ENCODE peak calls at places on chromosome 13, in ten cellular contexts. One of them, this sample, is unnamed.

GRCh38 chr13:36820222-36820621 is 1.2 kb downstream of the RFXAP start:
- DNase-seq in NCI-H82: peak; percentile 54
- DNase-seq in stimulated activated CD4-positive, alpha-beta T cell treated with anti-CD3 and anti-CD28 coated beads, TNF-alpha, amount 100 ng/mL, for 24 hours: no peak
- DNase-seq in thoracic aorta: no peak
- DNase-seq in breast epithelium: no peak
- DNase-seq in hypothalamus: no peak
- DNase-seq in brain microvascular endothelial cell: no peak
- DNase-seq in COLO829: no peak
- DNase-seq in caudate nucleus: no peak
- DNase-seq in amniotic epithelial cell: no peak
- DNase-seq in this sample: no peak

GRCh38 chr13:30111810-30112209 is 195.5 kb downstream of the KATNAL1 start:
- DNase-seq in COLO829: no peak
- DNase-seq in hypothalamus: no peak
- DNase-seq in amniotic epithelial cell: no peak
- DNase-seq in caudate nucleus: no peak
- DNase-seq in NCI-H82: peak; percentile 63
- DNase-seq in brain microvascular endothelial cell: no peak
- DNase-seq in breast epithelium: no peak
- DNase-seq in thoracic aorta: no peak
- DNase-seq in stimulated activated CD4-positive, alpha-beta T cell treated with anti-CD3 and anti-CD28 coated beads, TNF-alpha, amount 100 ng/mL, for 24 hours: no peak
- DNase-seq in this sample: no peak

GRCh38 chr13:114054269-114054668 is 78.2 kb downstream of the RASA3 start:
- DNase-seq in COLO829: peak; percentile 28
- DNase-seq in brain microvascular endothelial cell: no peak
- DNase-seq in amniotic epithelial cell: no peak
- DNase-seq in stimulated activated CD4-positive, alpha-beta T cell treated with anti-CD3 and anti-CD28 coated beads, TNF-alpha, amount 100 ng/mL, for 24 hours: no peak
- DNase-seq in breast epithelium: no peak
- DNase-seq in hypothalamus: no peak
- DNase-seq in thoracic aorta: no peak
- DNase-seq in caudate nucleus: no peak
- DNase-seq in NCI-H82: peak; percentile 34
- DNase-seq in this sample: no peak

GRCh38 chr13:42720116-42720857 is 61.1 kb upstream of the FAM216B start:
- DNase-seq in brain microvascular endothelial cell: peak; percentile 98
- DNase-seq in breast epithelium: no peak
- DNase-seq in COLO829: peak; percentile 70
- DNase-seq in stimulated activated CD4-positive, alpha-beta T cell treated with anti-CD3 and anti-CD28 coated beads, TNF-alpha, amount 100 ng/mL, for 24 hours: no peak
- DNase-seq in caudate nucleus: no peak
- DNase-seq in thoracic aorta: no peak
- DNase-seq in NCI-H82: no peak
- DNase-seq in hypothalamus: no peak
- DNase-seq in amniotic epithelial cell: peak; percentile 100
- DNase-seq in this sample: peak; percentile 13

GRCh38 chr13:20191311-20191901 is 1.3 kb downstream of the GJB2 start:
- DNase-seq in brain microvascular endothelial cell: no peak
- DNase-seq in breast epithelium: no peak
- DNase-seq in amniotic epithelial cell: peak; percentile 29
- DNase-seq in thoracic aorta: no peak
- DNase-seq in caudate nucleus: no peak
- DNase-seq in hypothalamus: no peak
- DNase-seq in stimulated activated CD4-positive, alpha-beta T cell treated with anti-CD3 and anti-CD28 coated beads, TNF-alpha, amount 100 ng/mL, for 24 hours: no peak
- DNase-seq in COLO829: no peak
- DNase-seq in NCI-H82: no peak
- DNase-seq in this sample: no peak

GRCh38 chr13:76330756-76331155 is 555.4 kb downstream of the KCTD12 start:
- DNase-seq in COLO829: no peak
- DNase-seq in amniotic epithelial cell: peak; percentile 7
- DNase-seq in NCI-H82: no peak
- DNase-seq in stimulated activated CD4-positive, alpha-beta T cell treated with anti-CD3 and anti-CD28 coated beads, TNF-alpha, amount 100 ng/mL, for 24 hours: no peak
- DNase-seq in breast epithelium: no peak
- DNase-seq in hypothalamus: no peak
- DNase-seq in caudate nucleus: no peak
- DNase-seq in thoracic aorta: no peak
- DNase-seq in brain microvascular endothelial cell: no peak
- DNase-seq in this sample: no peak

GRCh38 chr13:26993780-26994179 is 177.8 kb downstream of the USP12 start:
- DNase-seq in hypothalamus: no peak
- DNase-seq in caudate nucleus: no peak
- DNase-seq in brain microvascular endothelial cell: no peak
- DNase-seq in stimulated activated CD4-positive, alpha-beta T cell treated with anti-CD3 and anti-CD28 coated beads, TNF-alpha, amount 100 ng/mL, for 24 hours: no peak
- DNase-seq in breast epithelium: no peak
- DNase-seq in NCI-H82: no peak
- DNase-seq in amniotic epithelial cell: no peak
- DNase-seq in thoracic aorta: no peak
- DNase-seq in COLO829: no peak
- DNase-seq in this sample: no peak

GRCh38 chr13:79989251-79989661 is 351.7 kb downstream of the SPRY2 start:
- DNase-seq in thoracic aorta: no peak
- DNase-seq in amniotic epithelial cell: peak; percentile 51
- DNase-seq in hypothalamus: no peak
- DNase-seq in brain microvascular endothelial cell: no peak
- DNase-seq in caudate nucleus: no peak
- DNase-seq in stimulated activated CD4-positive, alpha-beta T cell treated with anti-CD3 and anti-CD28 coated beads, TNF-alpha, amount 100 ng/mL, for 24 hours: no peak
- DNase-seq in NCI-H82: no peak
- DNase-seq in COLO829: no peak
- DNase-seq in breast epithelium: no peak
- DNase-seq in this sample: no peak

GRCh38 chr13:25249001-25249543 is 38.2 kb downstream of the MTMR6 start:
- DNase-seq in brain microvascular endothelial cell: peak; percentile 36
- DNase-seq in amniotic epithelial cell: peak; percentile 89
- DNase-seq in stimulated activated CD4-positive, alpha-beta T cell treated with anti-CD3 and anti-CD28 coated beads, TNF-alpha, amount 100 ng/mL, for 24 hours: no peak
- DNase-seq in breast epithelium: no peak
- DNase-seq in caudate nucleus: peak; percentile 25
- DNase-seq in NCI-H82: peak; percentile 89
- DNase-seq in thoracic aorta: no peak
- DNase-seq in hypothalamus: peak; percentile 19
- DNase-seq in COLO829: peak; percentile 18
- DNase-seq in this sample: no peak

GRCh38 chr13:42660367-42660965 is 86.5 kb downstream of the TNFSF11 start:
- DNase-seq in caudate nucleus: no peak
- DNase-seq in brain microvascular endothelial cell: no peak
- DNase-seq in stimulated activated CD4-positive, alpha-beta T cell treated with anti-CD3 and anti-CD28 coated beads, TNF-alpha, amount 100 ng/mL, for 24 hours: no peak
- DNase-seq in breast epithelium: no peak
- DNase-seq in hypothalamus: no peak
- DNase-seq in NCI-H82: no peak
- DNase-seq in COLO829: no peak
- DNase-seq in thoracic aorta: no peak
- DNase-seq in amniotic epithelial cell: peak; percentile 50
- DNase-seq in this sample: no peak

GRCh38 chr13:23660249-23660648 is 90.0 kb downstream of the TNFRSF19 start:
- DNase-seq in hypothalamus: no peak
- DNase-seq in stimulated activated CD4-positive, alpha-beta T cell treated with anti-CD3 and anti-CD28 coated beads, TNF-alpha, amount 100 ng/mL, for 24 hours: no peak
- DNase-seq in NCI-H82: no peak
- DNase-seq in caudate nucleus: no peak
- DNase-seq in amniotic epithelial cell: peak; percentile 44
- DNase-seq in COLO829: no peak
- DNase-seq in thoracic aorta: no peak
- DNase-seq in brain microvascular endothelial cell: no peak
- DNase-seq in breast epithelium: no peak
- DNase-seq in this sample: no peak

GRCh38 chr13:105513448-105513847 is 1022.0 kb downstream of the EFNB2 start:
- DNase-seq in NCI-H82: peak; percentile 24
- DNase-seq in COLO829: no peak
- DNase-seq in amniotic epithelial cell: no peak
- DNase-seq in breast epithelium: no peak
- DNase-seq in brain microvascular endothelial cell: no peak
- DNase-seq in thoracic aorta: no peak
- DNase-seq in caudate nucleus: no peak
- DNase-seq in stimulated activated CD4-positive, alpha-beta T cell treated with anti-CD3 and anti-CD28 coated beads, TNF-alpha, amount 100 ng/mL, for 24 hours: no peak
- DNase-seq in hypothalamus: no peak
- DNase-seq in this sample: no peak

GRCh38 chr13:111519041-111519440 is 198.6 kb downstream of the TEX29 start:
- DNase-seq in brain microvascular endothelial cell: no peak
- DNase-seq in caudate nucleus: no peak
- DNase-seq in stimulated activated CD4-positive, alpha-beta T cell treated with anti-CD3 and anti-CD28 coated beads, TNF-alpha, amount 100 ng/mL, for 24 hours: no peak
- DNase-seq in amniotic epithelial cell: no peak
- DNase-seq in hypothalamus: no peak
- DNase-seq in COLO829: no peak
- DNase-seq in NCI-H82: no peak
- DNase-seq in breast epithelium: peak; percentile 43
- DNase-seq in thoracic aorta: no peak
- DNase-seq in this sample: no peak

GRCh38 chr13:46211521-46212351 is at the start of gene LRRC63:
- DNase-seq in stimulated activated CD4-positive, alpha-beta T cell treated with anti-CD3 and anti-CD28 coated beads, TNF-alpha, amount 100 ng/mL, for 24 hours: peak; percentile 68
- DNase-seq in brain microvascular endothelial cell: peak; percentile 12
- DNase-seq in thoracic aorta: no peak
- DNase-seq in NCI-H82: peak; percentile 94
- DNase-seq in caudate nucleus: peak; percentile 81
- DNase-seq in breast epithelium: peak; percentile 70
- DNase-seq in COLO829: peak; percentile 35
- DNase-seq in hypothalamus: peak; percentile 76
- DNase-seq in amniotic epithelial cell: peak; percentile 30
- DNase-seq in this sample: peak; percentile 1

GRCh38 chr13:59666504-59666903 is 497.2 kb downstream of the DIAPH3 start:
- DNase-seq in thoracic aorta: no peak
- DNase-seq in breast epithelium: no peak
- DNase-seq in COLO829: no peak
- DNase-seq in hypothalamus: no peak
- DNase-seq in caudate nucleus: no peak
- DNase-seq in brain microvascular endothelial cell: no peak
- DNase-seq in stimulated activated CD4-positive, alpha-beta T cell treated with anti-CD3 and anti-CD28 coated beads, TNF-alpha, amount 100 ng/mL, for 24 hours: no peak
- DNase-seq in NCI-H82: peak; percentile 57
- DNase-seq in amniotic epithelial cell: peak; percentile 2
- DNase-seq in this sample: no peak

GRCh38 chr13:37306778-37307544 is 201.5 kb upstream of the CSNK1A1L start:
- DNase-seq in brain microvascular endothelial cell: peak; percentile 95
- DNase-seq in thoracic aorta: no peak
- DNase-seq in caudate nucleus: no peak
- DNase-seq in NCI-H82: no peak
- DNase-seq in breast epithelium: no peak
- DNase-seq in stimulated activated CD4-positive, alpha-beta T cell treated with anti-CD3 and anti-CD28 coated beads, TNF-alpha, amount 100 ng/mL, for 24 hours: no peak
- DNase-seq in COLO829: peak; percentile 45
- DNase-seq in hypothalamus: no peak
- DNase-seq in amniotic epithelial cell: peak; percentile 89
- DNase-seq in this sample: no peak

GRCh38 chr13:43331676-43332075 is 308.3 kb downstream of the DNAJC15 start:
- DNase-seq in caudate nucleus: peak; percentile 29
- DNase-seq in breast epithelium: no peak
- DNase-seq in hypothalamus: peak; percentile 33
- DNase-seq in amniotic epithelial cell: peak; percentile 36
- DNase-seq in thoracic aorta: no peak
- DNase-seq in NCI-H82: no peak
- DNase-seq in COLO829: peak; percentile 25
- DNase-seq in brain microvascular endothelial cell: peak; percentile 1
- DNase-seq in stimulated activated CD4-positive, alpha-beta T cell treated with anti-CD3 and anti-CD28 coated beads, TNF-alpha, amount 100 ng/mL, for 24 hours: no peak
- DNase-seq in this sample: no peak

GRCh38 chr13:60572003-60572792 is 175.2 kb downstream of the TDRD3 start:
- DNase-seq in amniotic epithelial cell: peak; percentile 47
- DNase-seq in stimulated activated CD4-positive, alpha-beta T cell treated with anti-CD3 and anti-CD28 coated beads, TNF-alpha, amount 100 ng/mL, for 24 hours: no peak
- DNase-seq in hypothalamus: no peak
- DNase-seq in NCI-H82: no peak
- DNase-seq in breast epithelium: no peak
- DNase-seq in COLO829: no peak
- DNase-seq in thoracic aorta: no peak
- DNase-seq in brain microvascular endothelial cell: peak; percentile 47
- DNase-seq in caudate nucleus: no peak
- DNase-seq in this sample: no peak

GRCh38 chr13:45932611-45933182 is 81.1 kb upstream of the SIAH3 start:
- DNase-seq in NCI-H82: no peak
- DNase-seq in caudate nucleus: no peak
- DNase-seq in thoracic aorta: no peak
- DNase-seq in amniotic epithelial cell: no peak
- DNase-seq in breast epithelium: no peak
- DNase-seq in brain microvascular endothelial cell: no peak
- DNase-seq in COLO829: no peak
- DNase-seq in stimulated activated CD4-positive, alpha-beta T cell treated with anti-CD3 and anti-CD28 coated beads, TNF-alpha, amount 100 ng/mL, for 24 hours: no peak
- DNase-seq in hypothalamus: no peak
- DNase-seq in this sample: no peak